ENCODE peak calls at places on chromosomes 7 and 10, in five cellular contexts. E is stimulated activated CD8-positive, alpha-beta memory T cell treated with anti-CD3 and anti-CD28 coated beads, Interleukin-7, amount 100 ng/mL, for 4 hours; H is HS-27A; D is ureter; A is A549. Y is an unnamed sample.

GRCh38 chr10:43594944-43595589 is 11.2 kb upstream of the ZNF485 start:
- DNase-seq in E (no peak), H (no peak), D (no peak), A (no peak), Y (no peak)

GRCh38 chr7:94115316-94115715 is 111.2 kb upstream of the BET1 start:
- DNase-seq in E (no peak), H (no peak), D (no peak), A (no peak), Y (no peak)

GRCh38 chr10:116765549-116766162 is 23.3 kb upstream of the HSPA12A start:
- DNase-seq in E (no peak), H (no peak), D (no peak), A (no peak), Y (no peak)

GRCh38 chr7:44750921-44751571 is 2.4 kb downstream of the ZMIZ2 start:
- DNase-seq in E (peak; percentile 38), H (no peak), D (no peak), A (no peak), Y (no peak)

GRCh38 chr7:92560602-92561001 is 29.6 kb downstream of the FAM133B start:
- DNase-seq in E (no peak), H (no peak), D (no peak), A (no peak), Y (no peak)

GRCh38 chr10:79905322-79906314 is 43.3 kb downstream of the SFTPD start:
- DNase-seq in E (no peak), H (no peak), D (no peak), A (no peak), Y (no peak)

GRCh38 chr10:43128958-43129706 is 9.1 kb upstream of the CSGALNACT2 start:
- DNase-seq in E (peak; percentile 14), H (no peak), D (no peak), A (no peak), Y (no peak)

GRCh38 chr7:82050134-82050533 is 280.3 kb upstream of the HGF start:
- DNase-seq in E (no peak), H (peak; percentile 23), D (no peak), A (peak; percentile 70), Y (no peak)

GRCh38 chr7:27238979-27239779 is 3.4 kb upstream of the EVX1 start:
- DNase-seq in E (no peak), H (no peak), D (no peak), A (no peak), Y (no peak)

GRCh38 chr7:134545379-134545778 is 3.5 kb upstream of the AKR1B15 start:
- DNase-seq in E (no peak), H (no peak), D (no peak), A (no peak), Y (no peak)

GRCh38 chr7:119228482-119228881 is 1004.0 kb downstream of the ANKRD7 start:
- DNase-seq in E (no peak), H (no peak), D (no peak), A (no peak), Y (no peak)

GRCh38 chr10:44467900-44468299 is 83.0 kb upstream of the CXCL12 start:
- DNase-seq in E (no peak), H (no peak), D (no peak), A (no peak), Y (no peak)

GRCh38 chr7:102425639-102426267 is 7.6 kb upstream of the ORAI2 start:
- DNase-seq in E (peak; percentile 82), H (no peak), D (peak; percentile 61), A (no peak), Y (no peak)

GRCh38 chr10:128191847-128192246 is 65.6 kb upstream of the MKI67 start:
- DNase-seq in E (no peak), H (no peak), D (no peak), A (no peak), Y (no peak)

GRCh38 chr10:102994551-102995295 is 76.6 kb downstream of the CNNM2 start:
- DNase-seq in E (no peak), H (no peak), D (no peak), A (no peak), Y (no peak)

GRCh38 chr7:95509199-95509598 is 23.5 kb downstream of the ASB4 start:
- DNase-seq in E (no peak), H (no peak), D (no peak), A (no peak), Y (no peak)

GRCh38 chr7:110454713-110455112 is 636.2 kb upstream of the LRRN3 start:
- DNase-seq in E (no peak), H (no peak), D (no peak), A (no peak), Y (no peak)

GRCh38 chr7:81150951-81151361 is 232.1 kb upstream of the SEMA3C start:
- DNase-seq in E (no peak), H (no peak), D (no peak), A (no peak), Y (no peak)

GRCh38 chr7:50724526-50725520 is 57.9 kb downstream of the GRB10 start:
- DNase-seq in E (no peak), H (no peak), D (peak; percentile 14), A (no peak), Y (no peak)

GRCh38 chr10:42962120-42962901 is 114.6 kb upstream of the RET start:
- DNase-seq in E (no peak), H (no peak), D (peak; percentile 42), A (no peak), Y (no peak)

GRCh38 chr10:112624546-112625048 is 177.6 kb downstream of the VTI1A start:
- DNase-seq in E (no peak), H (no peak), D (no peak), A (no peak), Y (no peak)

GRCh38 chr7:93239824-93240223 is 7.7 kb downstream of the VPS50 start:
- DNase-seq in E (no peak), H (no peak), D (no peak), A (no peak), Y (no peak)

GRCh38 chr10:30750971-30751677 is 121.6 kb upstream of the LYZL2 start:
- DNase-seq in E (no peak), H (no peak), D (no peak), A (no peak), Y (no peak)

GRCh38 chr7:141220263-141220662 is 146.4 kb downstream of the TMEM178B start:
- DNase-seq in E (no peak), H (no peak), D (no peak), A (peak; percentile 13), Y (no peak)

GRCh38 chr7:19392246-19392645 is 247.0 kb upstream of the FERD3L start:
- DNase-seq in E (no peak), H (peak; percentile 69), D (no peak), A (no peak), Y (no peak)

Y was measured in DMS 273 treated with DMSO at 0.1 percent for 48 hours.